ENCODE peak calls at places on chromosomes 12 and 14, in six cellular contexts. One of them, this sample, is unnamed.

GRCh38 chr12:3012786-3013185 is 53.6 kb downstream of the TEAD4 start:
- DNase-seq in heart left ventricle: no peak
- DNase-seq in cardiac muscle cell: no peak
- DNase-seq in K562: no peak
- DNase-seq in tibial nerve: no peak
- DNase-seq in lower lobe of right lung: no peak
- DNase-seq in this sample: no peak

GRCh38 chr14:100902792-100903191 is 730 bp downstream of the RTL1 start:
- DNase-seq in cardiac muscle cell: peak; percentile 41
- DNase-seq in K562: no peak
- DNase-seq in lower lobe of right lung: no peak
- DNase-seq in heart left ventricle: no peak
- DNase-seq in tibial nerve: no peak
- DNase-seq in this sample: no peak

GRCh38 chr14:36949371-36949770 is 223.0 kb downstream of the SLC25A21 start:
- DNase-seq in heart left ventricle: no peak
- DNase-seq in lower lobe of right lung: no peak
- DNase-seq in tibial nerve: no peak
- DNase-seq in K562: no peak
- DNase-seq in cardiac muscle cell: no peak
- DNase-seq in this sample: no peak

GRCh38 chr12:93778306-93778705 is 101.1 kb downstream of the CRADD start:
- DNase-seq in lower lobe of right lung: no peak
- DNase-seq in heart left ventricle: peak; percentile 73
- DNase-seq in cardiac muscle cell: no peak
- DNase-seq in K562: no peak
- DNase-seq in tibial nerve: no peak
- DNase-seq in this sample: no peak

GRCh38 chr12:94435511-94435927 is 24.1 kb downstream of the CEP83 start:
- DNase-seq in heart left ventricle: no peak
- DNase-seq in cardiac muscle cell: peak; percentile 54
- DNase-seq in K562: no peak
- DNase-seq in lower lobe of right lung: no peak
- DNase-seq in tibial nerve: no peak
- DNase-seq in this sample: no peak

GRCh38 chr12:49662998-49663843 is 39.9 kb downstream of the PRPF40B start:
- DNase-seq in cardiac muscle cell: peak; percentile 84
- DNase-seq in tibial nerve: peak; percentile 67
- DNase-seq in lower lobe of right lung: peak; percentile 75
- DNase-seq in K562: peak; percentile 56
- DNase-seq in heart left ventricle: peak; percentile 84
- DNase-seq in this sample: no peak

GRCh38 chr12:15444523-15444922 is 122.2 kb downstream of the PTPRO start:
- DNase-seq in heart left ventricle: no peak
- DNase-seq in K562: no peak
- DNase-seq in cardiac muscle cell: no peak
- DNase-seq in tibial nerve: no peak
- DNase-seq in lower lobe of right lung: no peak
- DNase-seq in this sample: no peak

GRCh38 chr14:57297852-57298251 is 29.1 kb downstream of the AP5M1 start:
- DNase-seq in K562: no peak
- DNase-seq in cardiac muscle cell: no peak
- DNase-seq in tibial nerve: no peak
- DNase-seq in lower lobe of right lung: no peak
- DNase-seq in heart left ventricle: no peak
- DNase-seq in this sample: no peak

GRCh38 chr12:88153959-88154358 is 11.9 kb downstream of the TMTC3 start:
- DNase-seq in K562: no peak
- DNase-seq in tibial nerve: no peak
- DNase-seq in lower lobe of right lung: no peak
- DNase-seq in cardiac muscle cell: peak; percentile 23
- DNase-seq in heart left ventricle: no peak
- DNase-seq in this sample: no peak

GRCh38 chr12:48788522-48788851 is 402 bp downstream of the ADCY6 start:
- DNase-seq in K562: no peak
- DNase-seq in lower lobe of right lung: no peak
- DNase-seq in tibial nerve: no peak
- DNase-seq in cardiac muscle cell: no peak
- DNase-seq in heart left ventricle: no peak
- DNase-seq in this sample: no peak

GRCh38 chr12:89153341-89153740 is 199.0 kb downstream of the DUSP6 start:
- DNase-seq in cardiac muscle cell: no peak
- DNase-seq in lower lobe of right lung: no peak
- DNase-seq in tibial nerve: no peak
- DNase-seq in heart left ventricle: no peak
- DNase-seq in K562: no peak
- DNase-seq in this sample: no peak

GRCh38 chr12:75658826-75659823 is 147.7 kb upstream of the KRR1 start:
- DNase-seq in K562: no peak
- DNase-seq in cardiac muscle cell: no peak
- DNase-seq in tibial nerve: no peak
- DNase-seq in heart left ventricle: no peak
- DNase-seq in lower lobe of right lung: no peak
- DNase-seq in this sample: no peak

GRCh38 chr14:71693373-71693772 is 238.9 kb upstream of the RGS6 start:
- DNase-seq in lower lobe of right lung: no peak
- DNase-seq in heart left ventricle: no peak
- DNase-seq in tibial nerve: no peak
- DNase-seq in K562: no peak
- DNase-seq in cardiac muscle cell: no peak
- DNase-seq in this sample: no peak

GRCh38 chr12:16474801-16475200 is 127.4 kb downstream of the MGST1 start:
- DNase-seq in cardiac muscle cell: peak; percentile 23
- DNase-seq in heart left ventricle: no peak
- DNase-seq in lower lobe of right lung: no peak
- DNase-seq in tibial nerve: no peak
- DNase-seq in K562: no peak
- DNase-seq in this sample: no peak

GRCh38 chr12:122947352-122947792 is 18.9 kb downstream of the ABCB9 start:
- DNase-seq in lower lobe of right lung: peak; percentile 81
- DNase-seq in heart left ventricle: peak; percentile 42
- DNase-seq in tibial nerve: no peak
- DNase-seq in cardiac muscle cell: no peak
- DNase-seq in K562: no peak
- DNase-seq in this sample: no peak

DNA sequence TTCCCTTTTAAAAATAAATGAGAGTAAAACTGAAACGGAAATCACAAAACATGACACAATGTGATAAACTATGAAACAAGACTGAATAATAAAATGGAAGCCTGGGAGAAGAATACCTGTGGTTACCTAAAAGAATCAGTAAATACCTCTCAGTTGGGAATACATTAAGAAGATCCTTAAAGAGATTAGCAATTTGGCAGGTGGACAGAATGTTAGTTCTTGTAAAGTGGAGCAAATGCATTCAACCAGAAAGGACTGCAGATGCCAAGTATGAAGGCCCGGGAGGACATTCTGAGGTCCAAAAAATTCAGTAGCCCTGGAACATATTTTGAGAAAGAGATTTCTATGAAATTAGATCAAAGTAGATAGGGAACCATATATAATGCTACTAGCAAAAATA is 861.3 kb upstream of the SEL1L start:
- DNase-seq in K562: no peak
- DNase-seq in tibial nerve: no peak
- DNase-seq in lower lobe of right lung: no peak
- DNase-seq in cardiac muscle cell: no peak
- DNase-seq in heart left ventricle: no peak
- DNase-seq in this sample: no peak
- H3K9me3 ChIP-seq in K562: no peaks in the 10 kb centered on the region
- H3K9me3 ChIP-seq in tibial nerve: no peaks in the 10 kb centered on the region
- H3K9me3 ChIP-seq in lower lobe of right lung: no peaks in the 10 kb centered on the region
- H3K9me3 ChIP-seq in cardiac muscle cell: no peaks in the 10 kb centered on the region
- H3K9me3 ChIP-seq in heart left ventricle: no peaks in the 10 kb centered on the region
- H3K9me3 ChIP-seq in this sample: no peaks in the 10 kb centered on the region

GRCh38 chr12:79420146-79420618 is 270.6 kb downstream of the PAWR start:
- DNase-seq in lower lobe of right lung: no peak
- DNase-seq in heart left ventricle: no peak
- DNase-seq in cardiac muscle cell: peak; percentile 64
- DNase-seq in tibial nerve: no peak
- DNase-seq in K562: no peak
- DNase-seq in this sample: no peak

GRCh38 chr12:79423560-79423959 is 267.2 kb downstream of the PAWR start:
- DNase-seq in tibial nerve: no peak
- DNase-seq in lower lobe of right lung: no peak
- DNase-seq in heart left ventricle: no peak
- DNase-seq in K562: no peak
- DNase-seq in cardiac muscle cell: no peak
- DNase-seq in this sample: no peak

GRCh38 chr12:79422060-79422812 is 268.5 kb downstream of the PAWR start:
- DNase-seq in tibial nerve: no peak
- DNase-seq in cardiac muscle cell: no peak
- DNase-seq in lower lobe of right lung: no peak
- DNase-seq in K562: no peak
- DNase-seq in heart left ventricle: no peak
- DNase-seq in this sample: no peak

GRCh38 chr12:79424109-79424721 is 266.5 kb downstream of the PAWR start:
- DNase-seq in cardiac muscle cell: no peak
- DNase-seq in tibial nerve: no peak
- DNase-seq in K562: no peak
- DNase-seq in lower lobe of right lung: no peak
- DNase-seq in heart left ventricle: no peak
- DNase-seq in this sample: no peak

DNA sequence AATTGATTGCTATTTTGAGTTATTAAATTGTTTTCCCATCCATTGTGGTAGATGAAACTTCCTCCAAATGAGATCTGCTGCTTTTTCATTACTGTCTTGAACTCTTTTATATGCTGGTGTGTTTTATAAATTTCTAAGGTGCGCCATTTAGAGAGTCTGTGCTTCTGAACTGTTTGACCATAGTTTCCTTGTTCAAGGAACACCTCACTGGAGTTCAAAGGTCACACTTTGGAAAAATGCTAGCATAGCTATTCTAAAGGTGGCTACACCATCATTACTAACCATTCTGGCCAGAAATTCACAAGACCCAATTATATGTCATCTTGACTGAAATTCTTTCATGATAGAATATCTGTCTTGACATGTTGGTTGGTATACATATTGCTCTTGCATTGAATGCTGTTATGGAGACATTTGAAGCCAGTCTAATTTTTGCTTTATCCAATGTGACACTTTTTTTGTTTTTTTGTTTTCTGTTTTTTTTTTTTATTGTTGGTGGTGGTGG is 269.5 kb downstream of the PAWR start:
- DNase-seq in cardiac muscle cell: no peak
- DNase-seq in heart left ventricle: no peak
- DNase-seq in tibial nerve: no peak
- DNase-seq in K562: no peak
- DNase-seq in lower lobe of right lung: no peak
- DNase-seq in this sample: no peak
- H3K4me1 ChIP-seq in cardiac muscle cell: peaks cover 40% of the 10 kb centered on the region
- H3K4me1 ChIP-seq in heart left ventricle: no peaks in the 10 kb centered on the region
- H3K4me1 ChIP-seq in tibial nerve: peaks cover 23% of the 10 kb centered on the region
- H3K4me1 ChIP-seq in K562: no peaks in the 10 kb centered on the region
- H3K4me1 ChIP-seq in lower lobe of right lung: peaks cover 6% of the 10 kb centered on the region
- H3K4me1 ChIP-seq in this sample: peaks cover 68% of the 10 kb centered on the region

GRCh38 chr14:20461230-20462141 is at the start of gene PIP4P1:
- DNase-seq in tibial nerve: peak; percentile 98
- DNase-seq in cardiac muscle cell: peak; percentile 100
- DNase-seq in lower lobe of right lung: peak; percentile 99
- DNase-seq in heart left ventricle: peak; percentile 98
- DNase-seq in K562: peak; percentile 79
- DNase-seq in this sample: peak; percentile 98
- TF ChIP-seq CTCF in tibial nerve: peak; percentile 57
- TF ChIP-seq CTCF in cardiac muscle cell: no peak
- TF ChIP-seq CTCF in lower lobe of right lung: no peak
- TF ChIP-seq CTCF in heart left ventricle: no peak
- TF ChIP-seq CTCF in K562: no peak
- TF ChIP-seq CTCF in this sample: no peak

DNA sequence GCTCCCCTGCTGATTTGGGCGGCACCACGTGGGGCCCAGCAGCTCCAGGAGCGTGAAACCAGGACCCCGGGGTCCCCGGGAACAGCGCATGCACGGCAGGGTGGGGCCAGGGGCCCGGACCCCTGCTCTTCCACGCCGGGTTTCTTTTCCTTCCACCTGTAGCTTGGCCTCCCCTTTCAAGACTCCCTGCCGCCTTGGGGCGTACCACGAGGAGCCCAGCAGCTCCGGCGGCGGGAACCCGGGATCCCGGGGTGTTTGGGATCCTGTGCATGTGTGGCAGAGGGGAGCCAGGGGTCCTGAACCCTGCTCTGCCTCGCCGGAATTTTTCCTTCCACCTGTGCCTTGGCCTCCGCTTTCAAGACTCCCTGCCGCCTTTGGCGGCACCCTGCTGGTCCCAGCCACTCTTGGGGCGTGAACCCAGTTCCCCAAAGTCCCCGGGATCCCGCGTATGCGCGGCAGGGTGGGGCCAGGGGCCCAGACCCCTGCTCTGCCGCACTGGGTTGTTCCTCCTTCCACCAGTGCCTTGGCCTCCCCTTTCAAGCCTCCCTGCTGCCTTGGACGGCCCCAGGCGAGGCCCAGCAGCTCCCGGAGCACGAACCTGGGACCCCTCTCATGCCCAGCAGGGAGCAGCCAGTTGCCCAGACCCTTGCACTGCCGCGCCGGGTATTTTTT is 322.7 kb downstream of the ALG10 start:
- DNase-seq in cardiac muscle cell: no peak
- DNase-seq in K562: no peak
- DNase-seq in tibial nerve: no peak
- DNase-seq in lower lobe of right lung: no peak
- DNase-seq in heart left ventricle: no peak
- DNase-seq in this sample: no peak
- H3K9me3 ChIP-seq in cardiac muscle cell: no peaks in the 10 kb centered on the region
- H3K9me3 ChIP-seq in K562: no peaks in the 10 kb centered on the region
- H3K9me3 ChIP-seq in tibial nerve: no peaks in the 10 kb centered on the region
- H3K9me3 ChIP-seq in lower lobe of right lung: no peaks in the 10 kb centered on the region
- H3K9me3 ChIP-seq in heart left ventricle: no peaks in the 10 kb centered on the region
- H3K9me3 ChIP-seq in this sample: peaks cover 100% of the 10 kb centered on the region

GRCh38 chr14:75429562-75429961 is 1.7 kb downstream of the JDP2 start:
- DNase-seq in K562: no peak
- DNase-seq in heart left ventricle: no peak
- DNase-seq in tibial nerve: no peak
- DNase-seq in lower lobe of right lung: no peak
- DNase-seq in cardiac muscle cell: no peak
- DNase-seq in this sample: no peak

GRCh38 chr14:75430106-75430505 is 2.3 kb downstream of the JDP2 start:
- DNase-seq in lower lobe of right lung: peak; percentile 60
- DNase-seq in cardiac muscle cell: no peak
- DNase-seq in K562: no peak
- DNase-seq in heart left ventricle: no peak
- DNase-seq in tibial nerve: peak; percentile 62
- DNase-seq in this sample: no peak

GRCh38 chr14:75427482-75428229 is at the start of gene JDP2:
- DNase-seq in cardiac muscle cell: peak; percentile 85
- DNase-seq in lower lobe of right lung: peak; percentile 97
- DNase-seq in tibial nerve: peak; percentile 96
- DNase-seq in K562: peak; percentile 69
- DNase-seq in heart left ventricle: peak; percentile 97
- DNase-seq in this sample: no peak

GRCh38 chr14:75427126-75427481 is 718 bp upstream of the JDP2 start:
- DNase-seq in heart left ventricle: peak; percentile 51
- DNase-seq in lower lobe of right lung: peak; percentile 67
- DNase-seq in cardiac muscle cell: no peak
- DNase-seq in K562: no peak
- DNase-seq in tibial nerve: no peak
- DNase-seq in this sample: no peak

GRCh38 chr14:75428230-75429104 is 645 bp downstream of the JDP2 start:
- DNase-seq in K562: peak; percentile 72
- DNase-seq in lower lobe of right lung: peak; percentile 76
- DNase-seq in tibial nerve: no peak
- DNase-seq in heart left ventricle: peak; percentile 63
- DNase-seq in cardiac muscle cell: peak; percentile 20
- DNase-seq in this sample: no peak
- H3K4me1 ChIP-seq in K562: peaks cover 16% of the 10 kb centered on the region
- H3K4me1 ChIP-seq in lower lobe of right lung: peaks cover 46% of the 10 kb centered on the region
- H3K4me1 ChIP-seq in tibial nerve: peaks cover 43% of the 10 kb centered on the region
- H3K4me1 ChIP-seq in heart left ventricle: peaks cover 35% of the 10 kb centered on the region
- H3K4me1 ChIP-seq in cardiac muscle cell: peaks cover 20% of the 10 kb centered on the region
- H3K4me1 ChIP-seq in this sample: peaks cover 32% of the 10 kb centered on the region

This sample was measured in esophagus squamous epithelium.